ENCODE peak calls at places on chromosomes 2 and 18, in five cellular contexts. L, H, Z, F and M are unnamed samples. For H3K36me3, the result is how much of the 10 kb centered on the place peaks cover.

GRCh38 chr18:23038712-23039111 is 96.6 kb upstream of the CABLES1 start:
- DNase-seq in L (no peak), H (no peak), Z (peak), F (no peak), M (peak)

GRCh38 chr18:79326413-79327198 is 69.1 kb upstream of the NFATC1 start:
- DNase-seq in L (no peak), Z (no peak), H (no peak), F (peak), M (no peak)

GRCh38 chr18:49725809-49726514 is 87.4 kb downstream of the ACAA2 start:
- DNase-seq in F (no peak), H (peak), L (peak), Z (peak), M (peak)

GRCh38 chr2:58932801-58933200 is 691.7 kb upstream of the FANCL start:
- DNase-seq in H (no peak), L (no peak), Z (no peak), F (no peak), M (no peak)

GRCh38 chr2:218744615-218745014 is 34.0 kb downstream of the TTLL4 start:
- DNase-seq in F (no peak), Z (no peak), L (no peak), H (no peak), M (no peak)

GRCh38 chr2:28187186-28187585 is 205.5 kb upstream of the FOSL2 start:
- DNase-seq in H (no peak), Z (no peak), F (no peak), L (no peak), M (no peak)

GRCh38 chr18:64099244-64099643 is 49.6 kb downstream of the LINC00305 start:
- DNase-seq in Z (no peak), H (no peak), F (no peak), L (no peak), M (no peak)

GRCh38 chr2:223524066-223524465 is 78.1 kb downstream of the SCG2 start:
- DNase-seq in H (no peak), Z (no peak), L (no peak), F (no peak), M (no peak)

GRCh38 chr2:32564417-32565035 is 63.3 kb upstream of the TTC27 start:
- DNase-seq in H (no peak), Z (no peak), F (no peak), L (no peak), M (no peak)

GRCh38 chr18:21602302-21602592 is 1.7 kb upstream of the ESCO1 start:
- DNase-seq in F (no peak), L (no peak), H (no peak), Z (no peak), M (no peak)

GRCh38 chr18:73431620-73432019 is 563.8 kb upstream of the NETO1 start:
- DNase-seq in F (no peak), Z (no peak), L (peak), H (no peak), M (no peak)

GRCh38 chr2:13474538-13474937 is 757.8 kb downstream of the TRIB2 start:
- DNase-seq in L (no peak), H (no peak), F (no peak), Z (no peak), M (no peak)

GRCh38 chr2:65479528-65479927 is 47.1 kb upstream of the SPRED2 start:
- DNase-seq in H (no peak), L (no peak), F (no peak), Z (no peak), M (no peak)

GRCh38 chr18:42486296-42486695 is 531.3 kb downstream of the PIK3C3 start:
- DNase-seq in F (no peak), L (no peak), Z (no peak), H (no peak), M (peak)

GRCh38 chr2:86552889-86553288 is 10.4 kb downstream of the CHMP3 start:
- DNase-seq in L (no peak), Z (no peak), H (no peak), F (no peak), M (no peak)

GRCh38 chr18:13566941-13567762 is 159.2 kb downstream of the FAM210A start:
- DNase-seq in F (no peak), H (no peak), L (no peak), Z (no peak), M (no peak)

GRCh38 chr2:8602809-8603208 is 79.0 kb upstream of the ID2 start:
- DNase-seq in L (no peak), H (no peak), F (no peak), Z (no peak), M (no peak)

DNA sequence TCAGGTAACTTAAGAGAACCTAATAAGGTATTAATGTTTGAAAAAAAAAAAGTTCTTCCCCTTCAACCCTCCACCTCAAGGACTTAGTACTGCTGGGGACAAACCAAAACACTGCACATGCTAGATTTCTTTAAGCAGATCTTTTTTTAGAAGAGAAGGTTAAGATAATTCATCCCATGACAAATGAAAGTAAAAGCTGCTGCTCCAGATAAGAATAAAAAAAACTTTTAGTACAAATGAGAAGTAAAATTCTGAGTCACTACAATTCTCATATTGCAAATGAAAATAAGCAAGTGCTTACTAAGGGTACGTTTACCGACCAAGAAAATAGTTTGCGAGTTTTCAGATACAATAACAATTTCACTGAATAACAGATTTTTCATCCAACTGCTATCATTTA is 8.9 kb downstream of the STAM2 start:
- DNase-seq in Z (peak), H (no peak), F (no peak), L (no peak), M (no peak)
- H3K4me3 ChIP-seq in Z (no peak), H (no peak), F (no peak), L (no peak), M (no peak)

GRCh38 chr2:207541933-207542332 is 12.2 kb downstream of the CREB1 start:
- DNase-seq in Z (no peak), F (no peak), L (no peak), H (no peak), M (no peak)
- H3K36me3 ChIP-seq in Z (under half), F (under half), L (under half), H (under half), M (under half)

GRCh38 chr18:65753520-65753919 is 2.7 kb downstream of the CDH7 start:
- DNase-seq in L (peak), F (no peak), H (peak), Z (no peak), M (no peak)
- H3K4me3 ChIP-seq in L (no peak), F (no peak), H (no peak), Z (no peak), M (no peak)

DNA sequence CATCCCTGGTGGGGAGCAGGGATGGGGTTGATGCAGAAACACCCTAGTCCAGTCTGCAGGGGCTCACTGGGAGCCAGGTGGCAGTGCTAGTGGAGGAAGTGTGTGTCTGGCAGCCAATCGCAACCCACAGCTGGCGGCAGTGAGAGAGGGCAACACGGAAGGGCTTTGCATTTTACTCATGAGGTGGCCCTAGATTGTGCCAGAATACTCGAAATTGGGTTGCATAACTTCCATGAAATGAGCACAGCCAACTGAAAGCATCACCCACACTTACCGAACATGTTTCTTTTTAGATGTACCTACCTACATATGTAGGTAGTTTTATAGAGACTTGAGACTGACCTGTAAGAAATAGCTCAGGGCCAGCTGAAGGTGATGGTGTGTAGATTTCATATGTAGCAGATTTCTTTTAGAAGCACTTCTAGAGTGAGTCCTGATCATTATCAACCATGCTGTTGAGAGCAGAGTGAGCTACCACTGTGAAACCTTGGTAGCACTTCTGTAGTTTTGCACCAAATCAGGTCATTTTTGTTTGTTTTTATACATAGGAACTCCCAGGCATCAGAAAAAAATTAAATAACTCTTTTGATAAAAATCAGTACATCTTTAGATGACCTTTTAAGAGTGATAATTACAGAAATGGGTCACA is 13.0 kb downstream of the IL18R1 start:
- DNase-seq in H (no peak), L (no peak), Z (no peak), F (no peak), M (no peak)
- H3K36me3 ChIP-seq in H (under half), L (under half), Z (under half), F (under half), M (under half)

DNA sequence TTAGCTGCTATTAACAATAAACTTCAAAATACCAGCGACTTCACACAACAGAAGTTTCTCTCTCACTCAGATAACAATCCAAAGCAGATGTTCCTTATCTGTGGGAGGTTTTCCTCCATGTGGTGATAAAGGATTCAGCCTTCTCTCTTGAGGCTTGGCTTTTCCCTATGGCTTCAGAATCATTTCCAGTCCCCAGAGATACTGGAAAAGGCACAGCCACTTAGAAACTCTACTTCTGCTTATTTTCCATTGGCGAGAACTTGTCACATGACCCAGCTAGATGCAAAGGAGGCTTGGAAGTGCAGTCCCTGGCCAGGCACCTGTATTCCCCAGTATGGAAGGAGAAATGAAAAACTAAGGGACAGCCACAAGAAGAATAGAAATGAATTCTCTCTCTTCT is 344.8 kb downstream of the MTX2 start:
- DNase-seq in H (no peak), F (no peak), Z (no peak), L (no peak), M (no peak)
- H3K4me3 ChIP-seq in H (no peak), F (no peak), Z (no peak), L (no peak), M (no peak)

GRCh38 chr2:237350597-237350996 is 63.4 kb downstream of the COL6A3 start:
- DNase-seq in Z (no peak), L (no peak), F (no peak), H (no peak), M (no peak)

GRCh38 chr2:237351046-237351445 is 62.9 kb downstream of the COL6A3 start:
- DNase-seq in Z (no peak), L (no peak), H (no peak), F (no peak), M (no peak)

GRCh38 chr2:237351796-237352195 is 62.2 kb downstream of the COL6A3 start:
- DNase-seq in F (no peak), Z (no peak), L (no peak), H (no peak), M (no peak)

GRCh38 chr2:237353207-237353606 is 60.8 kb downstream of the COL6A3 start:
- DNase-seq in F (no peak), H (no peak), Z (no peak), L (no peak), M (no peak)

GRCh38 chr2:237352279-237352845 is 61.6 kb downstream of the COL6A3 start:
- DNase-seq in H (no peak), L (no peak), F (no peak), Z (no peak), M (no peak)
- H3K36me3 ChIP-seq in H (under half), L (under half), F (under half), Z (half or more), M (half or more)

DNA sequence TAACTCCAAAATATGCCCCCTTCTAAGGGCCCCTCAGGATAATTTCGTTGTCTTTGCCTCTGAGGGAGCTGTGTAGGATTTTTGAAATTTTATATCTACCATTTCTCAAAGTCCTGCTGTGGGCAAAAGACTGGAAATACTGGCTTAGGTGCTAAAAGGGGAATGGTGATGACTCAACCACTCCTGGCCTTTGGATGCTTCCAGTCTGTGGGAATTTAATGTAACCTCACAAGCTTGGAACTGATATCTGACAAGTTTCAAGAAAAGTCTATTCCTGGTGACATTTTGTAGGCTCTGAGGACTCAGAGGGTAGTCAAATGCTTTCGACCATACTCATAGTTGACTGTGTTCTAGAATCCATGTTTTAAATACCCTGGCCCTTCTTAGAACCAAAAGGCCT is 3.4 kb upstream of the APCDD1 start:
- DNase-seq in L (no peak), F (no peak), Z (no peak), H (no peak), M (no peak)
- H3K4me3 ChIP-seq in L (no peak), F (no peak), Z (no peak), H (no peak), M (no peak)

GRCh38 chr2:105369777-105370690 is 28.8 kb downstream of the FHL2 start:
- DNase-seq in H (peak), L (peak), F (peak), Z (peak), M (peak)
- H3K36me3 ChIP-seq in H (under half), L (under half), F (under half), Z (half or more), M (half or more)

GRCh38 chr2:43178602-43179542 is 47.5 kb downstream of the ZFP36L2 start:
- DNase-seq in H (peak), L (no peak), Z (peak), F (peak), M (peak)
- H3K4me3 ChIP-seq in H (peak), L (no peak), Z (no peak), F (no peak), M (peak)

DNA sequence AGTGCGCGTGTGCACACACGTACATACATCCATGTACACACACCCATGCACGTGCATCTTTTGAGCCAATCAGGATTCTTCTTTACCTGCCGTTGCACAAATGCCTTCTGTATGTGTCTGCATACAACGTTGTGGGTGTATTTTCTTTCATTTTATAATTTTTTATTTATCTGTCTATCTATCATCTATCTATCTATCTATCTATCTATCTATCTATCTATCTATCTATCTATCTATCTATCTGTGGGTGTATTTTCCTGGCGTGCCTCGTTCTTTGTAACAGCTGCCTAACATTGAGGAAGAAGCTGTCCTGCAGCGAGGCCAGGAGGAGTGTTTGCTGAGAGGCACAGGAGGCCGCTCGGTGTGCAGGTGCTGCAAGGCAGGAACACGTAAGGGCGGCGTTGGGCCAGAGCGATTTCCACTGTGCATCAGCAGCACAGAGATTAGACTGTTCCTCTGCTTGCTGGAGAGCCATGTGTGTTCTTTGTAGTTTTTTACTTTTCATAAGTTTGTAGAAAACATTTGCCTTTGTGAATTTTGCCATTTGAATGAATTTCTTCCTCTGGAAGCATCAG is 84.4 kb downstream of the DGKD start:
- DNase-seq in Z (no peak), L (no peak), H (no peak), F (no peak), M (no peak)
- H3K36me3 ChIP-seq in Z (half or more), L (under half), H (under half), F (under half), M (under half)